ENCODE peak calls at places on chromosomes 3 and 15, in nine cellular contexts. N is AG10803, F is Calu3, S is cardiac muscle cell, H is psoas muscle, O is HL-60, Z is ovary, C is neural crest cell, T is heart left ventricle. I is an unnamed sample.

GRCh38 chr3:128149632-128150031 is 3.6 kb upstream of the EEFSEC start:
- DNase-seq in N (no peak), F (no peak), S (no peak), H (peak), O (peak), Z (no peak), C (no peak), T (no peak), I (no peak)

GRCh38 chr15:99385865-99386264 is 134.6 kb downstream of the LRRC28 start:
- DNase-seq in N (peak), F (no peak), S (peak), H (peak), O (no peak), Z (peak), C (no peak), T (peak), I (no peak)

GRCh38 chr15:42081463-42081830 is 12.9 kb downstream of the PLA2G4D start:
- DNase-seq in N (no peak), F (no peak), S (no peak), H (no peak), O (no peak), Z (no peak), C (no peak), T (no peak), I (no peak)

GRCh38 chr3:55963611-55964010 is 476.5 kb upstream of the WNT5A start:
- DNase-seq in N (no peak), F (no peak), S (no peak), H (no peak), O (no peak), Z (no peak), C (no peak), T (no peak), I (no peak)

GRCh38 chr3:14534379-14535191 is 5.6 kb downstream of the GRIP2 start:
- DNase-seq in N (no peak), F (no peak), S (no peak), H (no peak), O (no peak), Z (no peak), C (no peak), T (no peak), I (no peak)

GRCh38 chr3:141913150-141913811 is 36.8 kb downstream of the ATP1B3 start:
- DNase-seq in N (peak), F (peak), S (peak), H (no peak), O (peak), Z (no peak), C (no peak), T (peak), I (peak)

GRCh38 chr3:104832530-104832929 is 534.2 kb upstream of the ALCAM start:
- DNase-seq in N (peak), F (no peak), S (no peak), H (no peak), O (no peak), Z (no peak), C (no peak), T (no peak), I (no peak)

GRCh38 chr3:66675383-66675782 is 174.6 kb upstream of the LRIG1 start:
- DNase-seq in N (peak), F (no peak), S (no peak), H (no peak), O (no peak), Z (no peak), C (no peak), T (no peak), I (no peak)

GRCh38 chr3:11907667-11908660 is 61.3 kb upstream of the TAMM41 start:
- DNase-seq in N (peak), F (no peak), S (no peak), H (no peak), O (no peak), Z (no peak), C (no peak), T (no peak), I (no peak)

GRCh38 chr15:92451225-92451825 is 57.6 kb downstream of the ST8SIA2 start:
- DNase-seq in N (peak), F (no peak), S (no peak), H (no peak), O (no peak), Z (no peak), C (no peak), T (no peak), I (no peak)

GRCh38 chr3:140595295-140595694 is 82.6 kb upstream of the TRIM42 start:
- DNase-seq in N (no peak), F (no peak), S (no peak), H (no peak), O (no peak), Z (no peak), C (no peak), T (no peak), I (no peak)

GRCh38 chr15:77650285-77650684 is 17.6 kb upstream of the LINGO1 start:
- DNase-seq in N (no peak), F (peak), S (peak), H (no peak), O (no peak), Z (no peak), C (peak), T (no peak), I (no peak)

GRCh38 chr3:14684447-14684846 is 9.5 kb downstream of the C3orf20 start:
- DNase-seq in N (no peak), F (no peak), S (no peak), H (no peak), O (no peak), Z (no peak), C (no peak), T (no peak), I (no peak)

GRCh38 chr3:179146911-179147570 is 1.1 kb upstream of the PIK3CA start:
- DNase-seq in N (peak), F (peak), S (peak), H (no peak), O (peak), Z (no peak), C (peak), T (no peak), I (no peak)

GRCh38 chr3:40800343-40800742 is 275.6 kb downstream of the ZNF621 start:
- DNase-seq in N (peak), F (peak), S (no peak), H (peak), O (no peak), Z (no peak), C (no peak), T (no peak), I (peak)

GRCh38 chr3:130528120-130528519 is 11.1 kb downstream of the COL6A6 start:
- DNase-seq in N (no peak), F (no peak), S (no peak), H (no peak), O (no peak), Z (no peak), C (no peak), T (no peak), I (no peak)

GRCh38 chr3:59268170-59268569 is 218.3 kb upstream of the CFAP20DC start:
- DNase-seq in N (peak), F (no peak), S (no peak), H (no peak), O (no peak), Z (no peak), C (no peak), T (no peak), I (no peak)

GRCh38 chr15:42720071-42720470 is 16.9 kb downstream of the CDAN1 start:
- DNase-seq in N (no peak), F (no peak), S (no peak), H (no peak), O (no peak), Z (no peak), C (no peak), T (no peak), I (no peak)

GRCh38 chr3:159732172-159733111 is 256.2 kb upstream of the IL12A start:
- DNase-seq in N (peak), F (peak), S (peak), H (no peak), O (no peak), Z (no peak), C (no peak), T (no peak), I (no peak)

GRCh38 chr15:31606261-31606669 is 279.6 kb downstream of the KLF13 start:
- DNase-seq in N (peak), F (no peak), S (no peak), H (no peak), O (no peak), Z (no peak), C (no peak), T (no peak), I (no peak)

GRCh38 chr3:171028025-171028778 is 1.7 kb upstream of the SLC2A2 start:
- DNase-seq in N (peak), F (peak), S (peak), H (peak), O (no peak), Z (peak), C (no peak), T (peak), I (no peak)

GRCh38 chr15:62390793-62391543 is 225.9 kb upstream of the C2CD4B start:
- DNase-seq in N (peak), F (peak), S (peak), H (peak), O (peak), Z (peak), C (peak), T (peak), I (no peak)

GRCh38 chr15:27704939-27705514 is 394.1 kb downstream of the OCA2 start:
- DNase-seq in N (no peak), F (no peak), S (no peak), H (no peak), O (no peak), Z (no peak), C (no peak), T (no peak), I (no peak)

GRCh38 chr3:160127308-160127707 is 97.9 kb upstream of the C3orf80 start:
- DNase-seq in N (no peak), F (peak), S (no peak), H (no peak), O (no peak), Z (no peak), C (no peak), T (no peak), I (no peak)

GRCh38 chr15:63474810-63475316 is 29.5 kb upstream of the USP3 start:
- DNase-seq in N (no peak), F (no peak), S (no peak), H (no peak), O (no peak), Z (no peak), C (no peak), T (no peak), I (peak)

GRCh38 chr15:60913901-60914300 is 315.2 kb downstream of the RORA start:
- DNase-seq in N (no peak), F (no peak), S (no peak), H (no peak), O (no peak), Z (no peak), C (no peak), T (no peak), I (no peak)

GRCh38 chr3:155995525-155996370 is 124.6 kb upstream of the KCNAB1 start:
- DNase-seq in N (peak), F (no peak), S (peak), H (no peak), O (no peak), Z (no peak), C (no peak), T (no peak), I (no peak)

GRCh38 chr15:70158996-70159355 is 61.3 kb upstream of the TLE3 start:
- DNase-seq in N (no peak), F (no peak), S (no peak), H (no peak), O (no peak), Z (no peak), C (no peak), T (no peak), I (no peak)

GRCh38 chr3:33717616-33717865 is 513 bp downstream of the CLASP2 start:
- DNase-seq in N (no peak), F (peak), S (peak), H (peak), O (no peak), Z (peak), C (peak), T (peak), I (peak)

GRCh38 chr3:114624676-114625181 is 330.9 kb downstream of the TIGIT start:
- DNase-seq in N (peak), F (peak), S (no peak), H (peak), O (no peak), Z (peak), C (peak), T (peak), I (no peak)

GRCh38 chr3:47412453-47412756 is 31.6 kb downstream of the PTPN23 start:
- DNase-seq in N (no peak), F (no peak), S (no peak), H (no peak), O (no peak), Z (no peak), C (no peak), T (no peak), I (no peak)

DNA sequence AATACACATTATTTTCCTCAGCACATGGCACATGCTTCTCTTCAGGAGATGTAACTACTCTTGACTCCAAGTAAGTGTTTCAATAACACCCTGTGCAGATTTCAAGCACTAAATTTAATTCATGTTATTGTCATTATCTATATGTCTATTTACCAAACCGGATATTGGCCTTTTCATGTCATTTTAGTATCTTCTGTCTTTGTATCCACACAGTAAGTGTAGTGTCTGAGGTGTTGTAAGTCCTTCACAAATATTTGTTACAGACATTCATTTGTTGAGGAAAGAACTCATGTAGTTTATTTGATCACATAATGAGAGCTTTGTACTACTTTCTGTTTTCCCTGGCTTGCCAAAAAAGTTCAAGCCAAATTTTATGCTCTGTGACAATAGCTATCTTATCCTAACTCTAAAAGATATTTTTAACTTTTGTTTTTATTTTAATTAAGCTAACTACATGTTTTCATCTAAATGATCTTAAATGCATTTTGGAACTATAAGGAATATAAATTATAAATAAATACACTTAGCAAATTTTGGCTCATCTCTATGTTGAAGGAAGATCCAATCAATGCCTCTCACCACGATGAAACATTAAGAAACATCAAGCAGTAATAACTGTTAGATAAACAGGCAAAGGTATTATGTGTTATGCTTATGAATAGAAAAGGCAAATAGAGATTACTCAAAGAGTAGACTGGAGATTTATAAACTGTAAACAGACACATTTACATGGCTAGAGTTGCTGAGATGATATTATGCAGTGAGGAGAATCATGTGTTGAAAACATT is 48.3 kb downstream of the SPTSSB start:
- DNase-seq in N (no peak), F (no peak), S (no peak), H (no peak), O (no peak), Z (no peak), C (no peak), T (no peak), I (no peak)
- TF ChIP-seq CTCF in N (no peak), F (no peak), S (no peak), H (no peak), O (no peak), Z (no peak), C (no peak), T (no peak), I (no peak)

GRCh38 chr3:16928386-16929132 is 43.8 kb downstream of the PLCL2 start:
- DNase-seq in N (no peak), F (no peak), S (no peak), H (no peak), O (no peak), Z (no peak), C (no peak), T (no peak), I (no peak)

GRCh38 chr3:16923112-16923511 is 38.4 kb downstream of the PLCL2 start:
- DNase-seq in N (no peak), F (no peak), S (no peak), H (no peak), O (no peak), Z (no peak), C (no peak), T (no peak), I (no peak)

GRCh38 chr3:16932877-16933276 is 48.1 kb downstream of the PLCL2 start:
- DNase-seq in N (no peak), F (no peak), S (no peak), H (no peak), O (no peak), Z (no peak), C (no peak), T (no peak), I (no peak)

DNA sequence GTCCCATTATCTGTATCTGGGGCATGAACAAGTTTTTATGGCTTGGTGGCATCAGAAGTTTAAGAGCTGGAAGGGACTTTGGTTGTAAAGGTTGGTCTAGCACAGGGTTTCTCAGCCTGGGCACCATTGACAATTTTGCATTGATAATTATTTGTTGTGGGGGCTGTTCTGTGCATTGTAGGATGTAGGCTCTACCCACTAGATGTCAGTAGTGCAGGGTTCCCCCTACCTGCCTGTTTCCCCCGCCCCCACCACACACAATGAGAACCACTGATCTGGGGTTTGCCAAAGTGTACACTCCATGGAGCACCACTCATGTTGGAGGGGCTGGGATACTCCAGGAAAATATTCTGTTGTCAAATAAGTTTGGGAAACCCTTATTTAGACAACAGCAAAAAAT is 42.7 kb downstream of the PLCL2 start:
- DNase-seq in N (no peak), F (no peak), S (no peak), H (no peak), O (no peak), Z (no peak), C (no peak), T (no peak), I (no peak)
- TF ChIP-seq CTCF in N (no peak), F (no peak), S (no peak), H (no peak), O (no peak), Z (no peak), C (no peak), T (no peak), I (no peak)

DNA sequence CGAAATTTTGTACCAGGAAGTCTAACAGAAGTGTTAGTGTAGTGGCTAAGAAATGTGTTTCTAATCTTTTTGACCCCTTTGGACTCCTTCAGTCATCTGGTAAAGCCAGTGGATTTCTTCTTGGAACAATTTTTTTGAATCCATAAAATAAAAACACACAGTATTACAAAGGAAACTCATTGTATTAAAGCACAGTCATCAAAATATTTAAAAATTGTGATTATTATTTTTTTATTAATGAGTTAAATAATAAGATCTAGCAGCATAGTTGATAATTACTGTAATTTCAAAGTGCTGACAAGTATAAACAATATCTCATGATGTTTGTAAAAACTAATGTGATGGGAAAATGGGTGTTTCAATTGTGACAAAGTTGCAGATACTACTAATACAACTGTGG is 72.2 kb upstream of the LRRC3B start:
- DNase-seq in N (no peak), F (no peak), S (no peak), H (no peak), O (no peak), Z (no peak), C (no peak), T (no peak), I (no peak)
- TF ChIP-seq CTCF in N (no peak), F (no peak), S (no peak), H (no peak), O (no peak), Z (no peak), C (no peak), T (no peak), I (no peak)

GRCh38 chr3:132561003-132561402 is 36.1 kb upstream of the ACKR4 start:
- DNase-seq in N (no peak), F (no peak), S (no peak), H (no peak), O (no peak), Z (no peak), C (no peak), T (no peak), I (no peak)
- TF ChIP-seq CTCF in N (no peak), F (no peak), S (no peak), H (no peak), O (no peak), Z (no peak), C (no peak), T (no peak), I (no peak)